ENCODE peak calls at places on chromosomes 13 and 19, in six cellular contexts. N, K, P, M, S and H are unnamed samples.

GRCh38 chr19:1672769-1673644 is 20.6 kb upstream of the TCF3 start:
- DNase-seq in N (no peak), K (no peak), P (no peak), M (no peak), S (no peak), H (peak; percentile 64)

GRCh38 chr19:31316201-31316951 is 32.9 kb downstream of the TSHZ3 start:
- DNase-seq in N (peak; percentile 29), K (peak; percentile 47), P (no peak), M (no peak), S (no peak), H (no peak)

GRCh38 chr19:9498183-9498902 is at the start of gene ZNF560:
- DNase-seq in N (no peak), K (peak; percentile 55), P (no peak), M (no peak), S (no peak), H (no peak)

GRCh38 chr19:30792561-30793505 is 420.6 kb downstream of the ZNF536 start:
- DNase-seq in N (no peak), K (peak; percentile 19), P (no peak), M (no peak), S (no peak), H (no peak)

GRCh38 chr13:65901723-65902122 is 1328.4 kb downstream of the PCDH9 start:
- DNase-seq in N (no peak), K (no peak), P (no peak), M (no peak), S (no peak), H (no peak)

GRCh38 chr13:60329221-60329983 is 67.6 kb upstream of the TDRD3 start:
- DNase-seq in N (peak; percentile 26), K (peak; percentile 90), P (peak; percentile 48), M (peak; percentile 34), S (peak; percentile 54), H (no peak)

GRCh38 chr19:51327066-51327985 is 14.6 kb downstream of the VSIG10L start:
- DNase-seq in N (peak; percentile 65), K (peak; percentile 95), P (peak; percentile 73), M (peak; percentile 28), S (no peak), H (no peak)

GRCh38 chr13:64935441-64935840 is 2294.7 kb downstream of the PCDH9 start:
- DNase-seq in N (no peak), K (no peak), P (no peak), M (no peak), S (no peak), H (no peak)

GRCh38 chr19:42125536-42125935 is 6.7 kb downstream of the POU2F2 start:
- DNase-seq in N (no peak), K (no peak), P (no peak), M (no peak), S (no peak), H (no peak)

GRCh38 chr19:15317392-15318011 is 14.8 kb downstream of the BRD4 start:
- DNase-seq in N (no peak), K (no peak), P (no peak), M (no peak), S (no peak), H (no peak)

GRCh38 chr19:40464059-40465024 is 1.2 kb downstream of the BLVRB start:
- DNase-seq in N (peak; percentile 94), K (peak; percentile 96), P (peak; percentile 88), M (peak; percentile 92), S (peak; percentile 94), H (peak; percentile 92)

GRCh38 chr19:45496349-45496953 is 396 bp downstream of the RTN2 start:
- DNase-seq in N (peak; percentile 50), K (peak; percentile 92), P (no peak), M (no peak), S (peak; percentile 50), H (peak; percentile 89)

GRCh38 chr13:44425041-44425814 is 51.6 kb downstream of the SERP2 start:
- DNase-seq in N (peak; percentile 19), K (peak; percentile 52), P (no peak), M (no peak), S (no peak), H (no peak)

GRCh38 chr13:25292301-25292700 is 5.0 kb upstream of the MTMR6 start:
- DNase-seq in N (peak; percentile 21), K (no peak), P (no peak), M (no peak), S (no peak), H (no peak)

GRCh38 chr19:13053761-13054604 is 48.7 kb downstream of the LYL1 start:
- DNase-seq in N (peak; percentile 65), K (peak; percentile 71), P (peak; percentile 90), M (peak; percentile 89), S (peak; percentile 83), H (peak; percentile 96)

GRCh38 chr19:4297901-4298771 is 4.1 kb downstream of the TMIGD2 start:
- DNase-seq in N (no peak), K (peak; percentile 72), P (no peak), M (no peak), S (no peak), H (no peak)

GRCh38 chr19:54431255-54431838 is 16.1 kb downstream of the TTYH1 start:
- DNase-seq in N (peak; percentile 65), K (no peak), P (peak; percentile 84), M (peak; percentile 80), S (peak; percentile 91), H (peak; percentile 90)

GRCh38 chr19:5116292-5116691 is 147.4 kb downstream of the KDM4B start:
- DNase-seq in N (no peak), K (no peak), P (no peak), M (no peak), S (no peak), H (no peak)

GRCh38 chr19:17243854-17244617 is 1.7 kb downstream of the NR2F6 start:
- DNase-seq in N (peak; percentile 83), K (peak; percentile 85), P (peak; percentile 73), M (peak; percentile 60), S (peak; percentile 63), H (peak; percentile 87)

GRCh38 chr13:79470666-79471065 is 10.3 kb upstream of the NDFIP2 start:
- DNase-seq in N (no peak), K (no peak), P (no peak), M (no peak), S (no peak), H (no peak)

GRCh38 chr19:6185825-6186193 is 50.3 kb downstream of the ACSBG2 start:
- DNase-seq in N (no peak), K (no peak), P (no peak), M (no peak), S (no peak), H (no peak)

GRCh38 chr19:41959056-41960053 is at the start of gene RABAC1:
- DNase-seq in N (peak; percentile 82), K (peak; percentile 98), P (peak; percentile 92), M (peak; percentile 89), S (peak; percentile 86), H (peak; percentile 95)

GRCh38 chr19:40803857-40804782 is 5.1 kb downstream of the EGLN2 start:
- DNase-seq in N (no peak), K (peak; percentile 66), P (peak; percentile 83), M (peak; percentile 83), S (peak; percentile 70), H (peak; percentile 81)

GRCh38 chr19:16185925-16186234 is 670 bp downstream of the FAM32A start:
- DNase-seq in N (no peak), K (no peak), P (no peak), M (no peak), S (no peak), H (no peak)

GRCh38 chr19:41531438-41532311 is 44.3 kb upstream of the CEACAM21 start:
- DNase-seq in N (peak; percentile 75), K (no peak), P (peak; percentile 84), M (peak; percentile 64), S (peak; percentile 55), H (peak; percentile 87)

GRCh38 chr19:19554074-19555023 is 16.3 kb downstream of the CILP2 start:
- DNase-seq in N (peak; percentile 53), K (peak; percentile 91), P (peak; percentile 74), M (peak; percentile 65), S (peak; percentile 42), H (peak; percentile 69)

GRCh38 chr19:53906211-53907192 is 2.6 kb upstream of the CACNG7 start:
- DNase-seq in N (peak; percentile 32), K (peak; percentile 86), P (peak; percentile 73), M (peak; percentile 44), S (peak; percentile 42), H (peak; percentile 75)

GRCh38 chr19:58009666-58010301 is 7.2 kb upstream of the ZNF606 start:
- DNase-seq in N (peak; percentile 87), K (peak; percentile 89), P (peak; percentile 66), M (peak; percentile 72), S (peak; percentile 78), H (peak; percentile 95)

GRCh38 chr19:38079926-38080380 is 144.1 kb downstream of the DPF1 start:
- DNase-seq in N (no peak), K (peak; percentile 56), P (no peak), M (peak; percentile 29), S (no peak), H (no peak)

GRCh38 chr13:39123578-39123977 is 85.3 kb downstream of the NHLRC3 start:
- DNase-seq in N (no peak), K (no peak), P (no peak), M (no peak), S (no peak), H (no peak)

GRCh38 chr13:90594694-90595093 is 752.8 kb upstream of the MIR17HG start:
- DNase-seq in N (no peak), K (no peak), P (no peak), M (no peak), S (no peak), H (no peak)

GRCh38 chr13:46332772-46333171 is 54.3 kb downstream of the RUBCNL start:
- DNase-seq in N (no peak), K (no peak), P (no peak), M (no peak), S (no peak), H (no peak)
- H3K27ac ChIP-seq in N (no peak overlapping the region), K (no peak overlapping the region), P (no peak overlapping the region), M (no peak overlapping the region), S (no peak overlapping the region), H (no peak overlapping the region)

GRCh38 chr19:49432141-49433073 is 7.2 kb downstream of the GFY start:
- DNase-seq in N (no peak), K (peak; percentile 91), P (no peak), M (no peak), S (no peak), H (no peak)
- H3K4me1 ChIP-seq in N (peaks cover 6% of the 10 kb centered on the region), K (no peaks in the 10 kb centered on the region), P (peaks cover 11% of the 10 kb centered on the region), M (peaks cover 27% of the 10 kb centered on the region), S (peaks cover 18% of the 10 kb centered on the region), H (no peaks in the 10 kb centered on the region)

DNA sequence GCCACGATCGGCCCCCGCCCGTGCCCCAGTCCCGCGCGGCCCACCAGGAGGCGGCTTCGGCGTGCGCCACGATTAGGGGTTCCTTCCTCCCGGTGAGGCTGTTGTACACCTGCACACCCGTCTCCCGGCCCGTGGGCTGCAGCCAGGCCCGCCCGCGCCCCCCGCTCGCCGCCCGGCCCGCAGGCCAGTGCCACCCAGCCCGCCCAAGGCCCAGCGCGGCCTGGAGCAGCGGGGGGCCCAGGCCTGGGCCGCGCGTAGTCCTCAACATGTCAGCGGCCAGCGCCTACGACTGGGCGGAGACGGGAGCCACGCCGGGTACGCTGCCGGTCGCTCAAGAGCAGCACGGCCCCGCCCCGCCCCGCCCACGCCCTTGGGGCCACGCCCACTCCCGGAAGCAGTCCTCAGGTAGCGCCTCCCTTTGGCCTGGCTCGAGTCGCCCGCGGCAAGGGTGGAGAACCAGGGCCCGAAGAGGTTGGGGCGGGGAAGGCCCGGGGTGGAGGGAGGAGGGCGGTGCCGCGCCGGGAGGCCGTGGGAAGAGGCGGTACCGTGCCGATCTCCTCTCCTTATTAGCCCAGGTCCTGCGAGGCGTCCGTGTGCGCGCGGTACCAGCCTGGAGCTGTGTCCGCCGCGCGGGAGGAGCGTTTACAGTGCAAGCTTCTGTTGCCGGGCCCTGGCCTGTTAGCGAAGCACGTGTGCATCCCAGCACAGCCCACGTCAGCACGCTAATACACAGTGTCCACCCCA is at the start of gene CARS2:
- DNase-seq in N (peak; percentile 97), K (peak; percentile 99), P (peak; percentile 98), M (peak; percentile 98), S (peak; percentile 97), H (peak; percentile 99)
- TF ChIP-seq CTCF in N (no peak), K (peak; percentile 18), P (peak; percentile 9), M (peak; percentile 19), S (peak; percentile 32), H (peak; percentile 7)

GRCh38 chr13:98443329-98443728 is 133.6 kb downstream of the STK24 start:
- DNase-seq in N (peak; percentile 30), K (no peak), P (peak; percentile 44), M (no peak), S (no peak), H (peak; percentile 73)
- H3K27ac ChIP-seq in N (no peak overlapping the region), K (peak overlapping the region; percentile 64), P (no peak overlapping the region), M (no peak overlapping the region), S (no peak overlapping the region), H (no peak overlapping the region)